ENCODE peak calls at places on chromosome 10, in ten cellular contexts. S, K, O, Q, V, W, H, M, C and Y are unnamed samples.
A peak's percentile ranks its signal among the peaks of the same experiment; 100 is the strongest.

GRCh38 chr10:62008196-62008595 is 106.7 kb downstream of the ARID5B start:
- DNase-seq in S (no peak), K (no peak), O (no peak), Q (no peak), V (no peak), W (no peak), H (no peak), M (no peak), C (peak; percentile 16), Y (no peak)

GRCh38 chr10:62735464-62736188 is 68.9 kb upstream of the ADO start:
- DNase-seq in S (peak; percentile 81), K (no peak), O (no peak), Q (peak; percentile 54), V (no peak), W (no peak), H (no peak), M (peak; percentile 33), C (no peak), Y (no peak)

GRCh38 chr10:427746-428519 is 261.5 kb downstream of the DIP2C start:
- DNase-seq in S (no peak), K (no peak), O (no peak), Q (no peak), V (no peak), W (no peak), H (no peak), M (no peak), C (no peak), Y (no peak)

GRCh38 chr10:96740579-96741281 is 20.4 kb upstream of the PIK3AP1 start:
- DNase-seq in S (peak; percentile 16), K (no peak), O (peak; percentile 89), Q (no peak), V (no peak), W (no peak), H (no peak), M (no peak), C (no peak), Y (no peak)

GRCh38 chr10:69807696-69808095 is 6.0 kb downstream of the COL13A1 start:
- DNase-seq in S (peak; percentile 42), K (no peak), O (no peak), Q (no peak), V (no peak), W (no peak), H (no peak), M (no peak), C (no peak), Y (no peak)

GRCh38 chr10:125848371-125848770 is 25.0 kb downstream of the BCCIP start:
- DNase-seq in S (no peak), K (no peak), O (no peak), Q (no peak), V (no peak), W (no peak), H (no peak), M (no peak), C (no peak), Y (no peak)

GRCh38 chr10:87863102-87863943 is at the start of the genes KLLN and PTEN:
- DNase-seq in S (peak; percentile 97), K (peak; percentile 78), O (peak; percentile 95), Q (peak; percentile 96), V (peak; percentile 77), W (peak; percentile 74), H (no peak), M (peak; percentile 65), C (peak; percentile 79), Y (peak; percentile 89)

GRCh38 chr10:80184291-80184690 is 21.0 kb downstream of the ANXA11 start:
- DNase-seq in S (no peak), K (no peak), O (no peak), Q (no peak), V (no peak), W (no peak), H (no peak), M (no peak), C (no peak), Y (no peak)

GRCh38 chr10:80443531-80443974 is 10.6 kb upstream of the TSPAN14 start:
- DNase-seq in S (peak; percentile 67), K (no peak), O (no peak), Q (no peak), V (no peak), W (no peak), H (no peak), M (no peak), C (peak; percentile 41), Y (no peak)

GRCh38 chr10:6170638-6171037 is 32.1 kb upstream of the PFKFB3 start:
- DNase-seq in S (no peak), K (no peak), O (no peak), Q (no peak), V (no peak), W (no peak), H (no peak), M (no peak), C (no peak), Y (no peak)

GRCh38 chr10:126302831-126303230 is 85.4 kb downstream of the ADAM12 start:
- DNase-seq in S (peak; percentile 28), K (no peak), O (no peak), Q (no peak), V (no peak), W (no peak), H (no peak), M (no peak), C (no peak), Y (no peak)

GRCh38 chr10:98424308-98425254 is 9.6 kb upstream of the PYROXD2 start:
- DNase-seq in S (no peak), K (no peak), O (no peak), Q (no peak), V (no peak), W (no peak), H (no peak), M (no peak), C (peak; percentile 13), Y (no peak)

GRCh38 chr10:74078037-74078436 is 72.6 kb downstream of the AP3M1 start:
- DNase-seq in S (peak; percentile 49), K (no peak), O (no peak), Q (peak; percentile 37), V (no peak), W (no peak), H (no peak), M (no peak), C (no peak), Y (no peak)

GRCh38 chr10:35898722-35899485 is 256.8 kb upstream of the FZD8 start:
- DNase-seq in S (no peak), K (no peak), O (peak; percentile 70), Q (no peak), V (peak; percentile 12), W (no peak), H (no peak), M (no peak), C (no peak), Y (no peak)

GRCh38 chr10:34433241-34434076 is 381.6 kb downstream of the PARD3 start:
- DNase-seq in S (peak; percentile 63), K (no peak), O (no peak), Q (no peak), V (no peak), W (no peak), H (no peak), M (no peak), C (no peak), Y (no peak)

GRCh38 chr10:71349401-71349800 is 30.3 kb downstream of the SLC29A3 start:
- DNase-seq in S (no peak), K (no peak), O (no peak), Q (no peak), V (no peak), W (no peak), H (no peak), M (no peak), C (no peak), Y (no peak)

GRCh38 chr10:132036887-132037675 is 28.7 kb upstream of the JAKMIP3 start:
- DNase-seq in S (no peak), K (no peak), O (no peak), Q (no peak), V (no peak), W (no peak), H (no peak), M (no peak), C (no peak), Y (no peak)

GRCh38 chr10:88693392-88694020 is 12.5 kb upstream of the LIPK start:
- DNase-seq in S (peak; percentile 44), K (no peak), O (no peak), Q (no peak), V (no peak), W (no peak), H (no peak), M (no peak), C (no peak), Y (no peak)

GRCh38 chr10:48648172-48648942 is 36.3 kb upstream of the WDFY4 start:
- DNase-seq in S (no peak), K (no peak), O (no peak), Q (no peak), V (no peak), W (no peak), H (no peak), M (no peak), C (no peak), Y (no peak)

GRCh38 chr10:97263971-97264370 is 28.5 kb downstream of the ARHGAP19 start:
- DNase-seq in S (no peak), K (no peak), O (no peak), Q (no peak), V (no peak), W (no peak), H (no peak), M (no peak), C (no peak), Y (no peak)

GRCh38 chr10:95536017-95536416 is 25.2 kb downstream of the SORBS1 start:
- DNase-seq in S (peak; percentile 11), K (no peak), O (no peak), Q (no peak), V (no peak), W (no peak), H (no peak), M (no peak), C (no peak), Y (no peak)

GRCh38 chr10:63718006-63718405 is 196.8 kb downstream of the REEP3 start:
- DNase-seq in S (peak; percentile 13), K (no peak), O (no peak), Q (no peak), V (no peak), W (no peak), H (no peak), M (no peak), C (no peak), Y (no peak)